ENCODE peak calls at places on chromosomes 16 and 17, in seven cellular contexts. T, A, S, W, G, P and E are unnamed samples.

GRCh38 chr17:79632432-79632735 is 21.5 kb upstream of the RBFOX3 start:
- DNase-seq in T (no peak), A (no peak), S (no peak), W (no peak), G (no peak), P (no peak), E (no peak)

GRCh38 chr16:50671644-50672260 is 9.4 kb downstream of the SNX20 start:
- DNase-seq in T (peak), A (peak), S (peak), W (no peak), G (no peak), P (peak), E (peak)

GRCh38 chr16:49456763-49457162 is 83.2 kb downstream of the C16orf78 start:
- DNase-seq in T (no peak), A (no peak), S (no peak), W (no peak), G (no peak), P (no peak), E (no peak)

GRCh38 chr17:12553625-12554024 is 112.1 kb upstream of the MYOCD start:
- DNase-seq in T (no peak), A (no peak), S (no peak), W (no peak), G (no peak), P (no peak), E (no peak)

GRCh38 chr17:74444406-74444805 is 12.5 kb downstream of the GPRC5C start:
- DNase-seq in T (no peak), A (no peak), S (no peak), W (no peak), G (no peak), P (no peak), E (no peak)

GRCh38 chr17:3972281-3972731 is 8.1 kb upstream of the ATP2A3 start:
- DNase-seq in T (no peak), A (no peak), S (no peak), W (no peak), G (no peak), P (no peak), E (no peak)

GRCh38 chr16:71460246-71460645 is 1.8 kb downstream of the ZNF23 start:
- DNase-seq in T (no peak), A (no peak), S (no peak), W (no peak), G (no peak), P (no peak), E (no peak)

GRCh38 chr17:80920406-80920805 is 71.2 kb upstream of the CHMP6 start:
- DNase-seq in T (no peak), A (no peak), S (no peak), W (no peak), G (no peak), P (no peak), E (no peak)

GRCh38 chr16:8623634-8624033 is 2.1 kb downstream of the METTL22 start:
- DNase-seq in T (no peak), A (no peak), S (peak), W (no peak), G (no peak), P (no peak), E (no peak)

GRCh38 chr17:29059281-29059680 is 16.3 kb downstream of the PIPOX start:
- DNase-seq in T (no peak), A (no peak), S (no peak), W (no peak), G (no peak), P (peak), E (no peak)

GRCh38 chr17:17088511-17089205 is 46.4 kb downstream of the MPRIP start:
- DNase-seq in T (no peak), A (no peak), S (no peak), W (no peak), G (no peak), P (no peak), E (no peak)

GRCh38 chr16:86751081-86752030 is 173.0 kb downstream of the FOXL1 start:
- DNase-seq in T (no peak), A (no peak), S (no peak), W (no peak), G (no peak), P (no peak), E (no peak)

GRCh38 chr17:7425316-7425715 is at the start of gene SPEM2:
- DNase-seq in T (no peak), A (no peak), S (no peak), W (no peak), G (no peak), P (no peak), E (no peak)

GRCh38 chr17:38557395-38557794 is 48.4 kb downstream of the SRCIN1 start:
- DNase-seq in T (no peak), A (no peak), S (no peak), W (no peak), G (no peak), P (no peak), E (no peak)

GRCh38 chr17:4609761-4610160 is 25.4 kb downstream of the SMTNL2 start:
- DNase-seq in T (no peak), A (no peak), S (no peak), W (no peak), G (no peak), P (no peak), E (no peak)

GRCh38 chr17:63420868-63421680 is 25.0 kb downstream of the CYB561 start:
- DNase-seq in T (no peak), A (no peak), S (no peak), W (no peak), G (no peak), P (no peak), E (no peak)

GRCh38 chr17:9360610-9361571 is 214.7 kb downstream of the STX8 start:
- DNase-seq in T (no peak), A (no peak), S (no peak), W (no peak), G (no peak), P (peak), E (no peak)

GRCh38 chr17:69743091-69743490 is 328.6 kb downstream of the MAP2K6 start:
- DNase-seq in T (no peak), A (no peak), S (peak), W (no peak), G (no peak), P (no peak), E (no peak)

GRCh38 chr16:13873835-13874438 is 46.0 kb upstream of the ERCC4 start:
- DNase-seq in T (peak), A (peak), S (peak), W (no peak), G (no peak), P (peak), E (peak)

GRCh38 chr17:58338907-58339774 is 10.5 kb upstream of the TSPOAP1 start:
- DNase-seq in T (peak), A (no peak), S (peak), W (no peak), G (peak), P (peak), E (no peak)

GRCh38 chr16:54930034-54930938 is at the start of gene IRX5:
- DNase-seq in T (peak), A (peak), S (peak), W (peak), G (no peak), P (no peak), E (peak)

GRCh38 chr16:23670137-23670776 is 8.4 kb upstream of the PLK1 start:
- DNase-seq in T (no peak), A (no peak), S (no peak), W (no peak), G (peak), P (no peak), E (no peak)

GRCh38 chr16:67736858-67737257 is 17.7 kb upstream of the GFOD2 start:
- DNase-seq in T (no peak), A (no peak), S (no peak), W (no peak), G (no peak), P (no peak), E (no peak)

GRCh38 chr17:70119545-70119944 is 44.5 kb downstream of the KCNJ16 start:
- DNase-seq in T (no peak), A (no peak), S (no peak), W (no peak), G (no peak), P (no peak), E (no peak)

GRCh38 chr17:82179946-82180475 is 32.6 kb downstream of the CCDC57 start:
- DNase-seq in T (no peak), A (no peak), S (no peak), W (no peak), G (no peak), P (no peak), E (no peak)

GRCh38 chr17:77847211-77848085 is 111.1 kb upstream of the TNRC6C start:
- DNase-seq in T (no peak), A (no peak), S (no peak), W (no peak), G (no peak), P (no peak), E (no peak)

GRCh38 chr17:3603119-3603869 is 5.9 kb downstream of the TRPV1 start:
- DNase-seq in T (no peak), A (no peak), S (no peak), W (no peak), G (no peak), P (no peak), E (peak)

GRCh38 chr17:9971991-9972390 is 66.9 kb upstream of the RCVRN start:
- DNase-seq in T (peak), A (no peak), S (no peak), W (no peak), G (no peak), P (no peak), E (no peak)

GRCh38 chr16:75550211-75550662 is 5.8 kb downstream of the TMEM231 start:
- DNase-seq in T (no peak), A (no peak), S (no peak), W (peak), G (peak), P (peak), E (peak)

GRCh38 chr17:3875317-3875716 is 17.5 kb downstream of the CAMKK1 start:
- DNase-seq in T (no peak), A (no peak), S (no peak), W (no peak), G (no peak), P (no peak), E (no peak)

GRCh38 chr17:74305865-74306654 is 20.0 kb upstream of the KIF19 start:
- DNase-seq in T (no peak), A (no peak), S (no peak), W (no peak), G (no peak), P (no peak), E (peak)

GRCh38 chr16:11198817-11199216 is 57.2 kb downstream of the SOCS1 start:
- DNase-seq in T (no peak), A (peak), S (peak), W (no peak), G (no peak), P (no peak), E (no peak)

GRCh38 chr17:69870091-69870530 is 204.9 kb upstream of the KCNJ16 start:
- DNase-seq in T (no peak), A (no peak), S (no peak), W (peak), G (no peak), P (no peak), E (no peak)

GRCh38 chr16:20020976-20021375 is 52.7 kb downstream of the GPR139 start:
- DNase-seq in T (no peak), A (no peak), S (no peak), W (no peak), G (no peak), P (no peak), E (no peak)

GRCh38 chr16:20020083-20020482 is 53.6 kb downstream of the GPR139 start:
- DNase-seq in T (no peak), A (no peak), S (no peak), W (no peak), G (no peak), P (no peak), E (no peak)

GRCh38 chr16:20026673-20027072 is 47.0 kb downstream of the GPR139 start:
- DNase-seq in T (no peak), A (no peak), S (no peak), W (no peak), G (no peak), P (no peak), E (no peak)

GRCh38 chr16:20023190-20023589 is 50.5 kb downstream of the GPR139 start:
- DNase-seq in T (no peak), A (no peak), S (peak), W (no peak), G (no peak), P (peak), E (peak)
- TF ChIP-seq JUND in T (no peak), A (no peak), S (no peak), W (no peak), G (no peak), P (no peak), E (no peak)

DNA sequence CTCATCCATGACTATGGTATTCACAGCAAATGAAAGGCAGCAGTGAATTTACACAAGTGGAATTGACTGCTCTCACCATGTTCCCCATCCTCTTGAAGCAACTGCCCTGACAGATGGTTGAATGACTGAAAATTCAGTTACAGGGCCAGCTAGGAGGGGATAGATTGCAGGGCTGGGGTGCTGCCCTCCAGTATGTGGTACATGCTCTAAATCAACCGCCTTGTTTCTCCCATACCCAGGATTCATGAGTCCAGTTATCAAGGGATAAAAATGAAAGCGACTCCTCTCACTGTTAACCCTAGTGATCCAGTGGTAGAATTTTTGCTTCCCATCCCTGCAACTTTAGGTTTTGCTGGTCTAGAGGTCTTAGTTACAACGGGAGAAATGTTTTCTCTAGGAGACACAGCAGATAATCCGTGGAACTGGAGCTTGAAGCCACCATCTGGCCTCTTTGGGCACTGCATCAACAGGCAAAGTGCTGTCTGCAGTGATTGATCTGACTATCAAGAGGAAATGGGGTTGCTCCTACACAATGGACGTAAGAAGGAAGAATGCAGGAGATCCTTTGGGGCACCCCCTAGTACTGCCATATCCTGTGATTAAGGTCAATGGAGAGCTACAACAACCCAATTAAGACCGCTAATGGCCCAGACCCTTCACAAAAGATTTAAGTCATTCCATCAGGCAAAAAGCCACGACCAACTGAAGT is 32.0 kb downstream of the SCPEP1 start:
- DNase-seq in T (peak), A (peak), S (peak), W (peak), G (peak), P (peak), E (peak)
- TF ChIP-seq JUND in T (no peak), A (no peak), S (peak), W (no peak), G (no peak), P (no peak), E (no peak)

GRCh38 chr16:84042879-84043485 is 387 bp upstream of the SLC38A8 start:
- DNase-seq in T (no peak), A (no peak), S (peak), W (no peak), G (no peak), P (no peak), E (no peak)
- TF ChIP-seq JUND in T (no peak), A (no peak), S (peak), W (no peak), G (no peak), P (no peak), E (no peak)

GRCh38 chr16:89905511-89906140 is 13.0 kb upstream of the MC1R start:
- DNase-seq in T (no peak), A (no peak), S (no peak), W (no peak), G (no peak), P (no peak), E (no peak)

GRCh38 chr16:89900885-89901284 is 17.8 kb upstream of the MC1R start:
- DNase-seq in T (no peak), A (no peak), S (no peak), W (no peak), G (no peak), P (no peak), E (no peak)

GRCh38 chr16:89903908-89904515 is 14.7 kb upstream of the MC1R start:
- DNase-seq in T (no peak), A (no peak), S (no peak), W (no peak), G (no peak), P (no peak), E (no peak)

GRCh38 chr16:89904606-89905510 is 13.8 kb upstream of the MC1R start:
- DNase-seq in T (no peak), A (no peak), S (no peak), W (no peak), G (no peak), P (no peak), E (no peak)

GRCh38 chr16:89902980-89903379 is 15.7 kb upstream of the MC1R start:
- DNase-seq in T (no peak), A (no peak), S (no peak), W (no peak), G (no peak), P (no peak), E (no peak)
- TF ChIP-seq JUND in T (no peak), A (no peak), S (no peak), W (no peak), G (no peak), P (no peak), E (no peak)

DNA sequence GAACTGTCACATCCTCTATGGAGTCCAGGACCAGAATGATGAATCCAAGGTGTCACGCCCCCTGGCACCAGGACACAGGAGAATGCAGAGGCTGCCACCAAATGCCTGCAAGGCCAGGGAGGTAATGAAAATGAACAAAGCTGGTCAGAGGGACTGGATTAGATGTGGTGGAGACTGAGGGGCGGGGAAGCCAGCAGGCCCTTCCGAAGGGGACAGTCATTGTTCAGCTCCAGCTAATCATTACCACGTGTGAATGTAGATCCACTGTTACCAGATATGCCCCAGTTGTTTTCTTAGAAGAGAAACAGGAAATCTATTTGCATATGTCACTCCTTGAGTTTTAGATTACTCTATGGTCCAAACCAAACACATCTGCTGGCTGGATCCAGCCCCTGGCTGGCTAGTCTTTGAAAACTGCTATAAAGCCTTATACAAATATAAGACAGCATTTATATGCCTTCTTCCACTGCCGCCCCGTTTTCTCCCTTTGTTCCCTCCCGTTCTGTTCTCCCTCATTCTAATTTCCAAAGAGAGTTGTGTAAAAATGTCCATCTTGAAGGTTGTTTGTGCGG is 14.4 kb downstream of the CRYM start:
- DNase-seq in T (peak), A (no peak), S (peak), W (no peak), G (peak), P (peak), E (no peak)
- TF ChIP-seq JUND in T (no peak), A (no peak), S (no peak), W (no peak), G (no peak), P (no peak), E (no peak)

GRCh38 chr16:77387075-77387474 is 47.8 kb downstream of the ADAMTS18 start:
- DNase-seq in T (no peak), A (no peak), S (no peak), W (no peak), G (no peak), P (no peak), E (no peak)
- TF ChIP-seq JUND in T (no peak), A (no peak), S (no peak), W (no peak), G (no peak), P (no peak), E (no peak)

GRCh38 chr16:73504591-73504990 is 456.7 kb upstream of the ZFHX3 start:
- DNase-seq in T (no peak), A (no peak), S (no peak), W (no peak), G (no peak), P (no peak), E (no peak)
- TF ChIP-seq JUND in T (no peak), A (no peak), S (no peak), W (no peak), G (no peak), P (no peak), E (no peak)

DNA sequence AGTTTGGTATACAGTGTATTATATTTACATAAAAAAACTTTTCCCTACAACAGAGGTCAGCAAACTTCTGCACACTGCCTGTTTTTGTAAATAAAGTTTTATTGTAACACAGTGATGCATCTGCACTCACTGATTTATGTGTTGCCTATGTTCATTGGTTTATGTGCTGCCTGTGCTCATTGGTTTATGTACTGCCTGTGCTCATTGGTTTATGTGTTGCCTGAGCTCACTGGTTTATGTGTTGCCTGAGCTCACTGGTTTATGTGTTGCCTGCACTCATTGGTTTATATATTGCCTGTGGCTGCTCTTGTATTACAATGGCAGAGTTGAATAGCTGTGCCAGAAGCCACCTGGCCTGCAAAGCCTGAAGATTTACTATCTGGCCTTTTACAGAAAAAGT is 81.6 kb downstream of the MYH11 start:
- DNase-seq in T (peak), A (peak), S (peak), W (no peak), G (peak), P (no peak), E (peak)
- TF ChIP-seq JUND in T (no peak), A (no peak), S (no peak), W (no peak), G (no peak), P (no peak), E (no peak)